ENCODE peak calls at places on chromosome 13, in four cellular contexts. V, Z, F and J are unnamed samples.

GRCh38 chr13:51849145-51850101 is 4.4 kb upstream of the TMEM272 start:
- DNase-seq in V (no peak), Z (peak; percentile 31), F (peak; percentile 30), J (no peak)

GRCh38 chr13:82739881-82740280 is 1142.4 kb downstream of the SLITRK1 start:
- DNase-seq in V (no peak), Z (no peak), F (peak; percentile 12), J (no peak)

GRCh38 chr13:51675385-51675784 is 91.1 kb downstream of the WDFY2 start:
- DNase-seq in V (no peak), Z (no peak), F (no peak), J (no peak)

GRCh38 chr13:42786696-42787095 is 5.3 kb downstream of the FAM216B start:
- DNase-seq in V (no peak), Z (no peak), F (no peak), J (no peak)

GRCh38 chr13:113935523-113935922 is 38.4 kb downstream of the C13orf46 start:
- DNase-seq in V (peak; percentile 57), Z (no peak), F (no peak), J (no peak)

GRCh38 chr13:36096411-36097184 is 34.6 kb downstream of the DCLK1 start:
- DNase-seq in V (no peak), Z (no peak), F (no peak), J (no peak)

GRCh38 chr13:36519432-36519831 is 87.1 kb downstream of the CCNA1 start:
- DNase-seq in V (no peak), Z (no peak), F (no peak), J (no peak)

GRCh38 chr13:90270231-90270630 is 1077.3 kb upstream of the MIR17HG start:
- DNase-seq in V (no peak), Z (no peak), F (no peak), J (no peak)

GRCh38 chr13:51731759-51732158 is 72.2 kb downstream of the DHRS12 start:
- DNase-seq in V (no peak), Z (peak; percentile 4), F (peak; percentile 54), J (no peak)

GRCh38 chr13:29596064-29596418 is 553 bp upstream of the SLC7A1 start:
- DNase-seq in V (no peak), Z (no peak), F (no peak), J (no peak)

GRCh38 chr13:112444001-112444311 is 67.8 kb downstream of the SPACA7 start:
- DNase-seq in V (peak; percentile 74), Z (peak; percentile 38), F (peak; percentile 42), J (peak; percentile 75)

GRCh38 chr13:108214511-108215383 is 589 bp downstream of the LIG4 start:
- DNase-seq in V (peak; percentile 77), Z (no peak), F (no peak), J (peak; percentile 63)

GRCh38 chr13:93235258-93236015 is 8.8 kb downstream of the GPC6 start:
- DNase-seq in V (no peak), Z (no peak), F (peak; percentile 80), J (no peak)

GRCh38 chr13:48978942-48979601 is 3.4 kb downstream of the FNDC3A start:
- DNase-seq in V (no peak), Z (no peak), F (no peak), J (no peak)

GRCh38 chr13:48975101-48975925 is at the start of gene FNDC3A:
- DNase-seq in V (peak; percentile 81), Z (peak; percentile 44), F (peak; percentile 64), J (peak; percentile 46)

GRCh38 chr13:48975926-48976676 is 389 bp downstream of the FNDC3A start:
- DNase-seq in V (peak; percentile 90), Z (peak; percentile 38), F (peak; percentile 75), J (peak; percentile 85)

GRCh38 chr13:48977973-48978372 is 2.3 kb downstream of the FNDC3A start:
- DNase-seq in V (no peak), Z (no peak), F (peak; percentile 57), J (no peak)

DNA sequence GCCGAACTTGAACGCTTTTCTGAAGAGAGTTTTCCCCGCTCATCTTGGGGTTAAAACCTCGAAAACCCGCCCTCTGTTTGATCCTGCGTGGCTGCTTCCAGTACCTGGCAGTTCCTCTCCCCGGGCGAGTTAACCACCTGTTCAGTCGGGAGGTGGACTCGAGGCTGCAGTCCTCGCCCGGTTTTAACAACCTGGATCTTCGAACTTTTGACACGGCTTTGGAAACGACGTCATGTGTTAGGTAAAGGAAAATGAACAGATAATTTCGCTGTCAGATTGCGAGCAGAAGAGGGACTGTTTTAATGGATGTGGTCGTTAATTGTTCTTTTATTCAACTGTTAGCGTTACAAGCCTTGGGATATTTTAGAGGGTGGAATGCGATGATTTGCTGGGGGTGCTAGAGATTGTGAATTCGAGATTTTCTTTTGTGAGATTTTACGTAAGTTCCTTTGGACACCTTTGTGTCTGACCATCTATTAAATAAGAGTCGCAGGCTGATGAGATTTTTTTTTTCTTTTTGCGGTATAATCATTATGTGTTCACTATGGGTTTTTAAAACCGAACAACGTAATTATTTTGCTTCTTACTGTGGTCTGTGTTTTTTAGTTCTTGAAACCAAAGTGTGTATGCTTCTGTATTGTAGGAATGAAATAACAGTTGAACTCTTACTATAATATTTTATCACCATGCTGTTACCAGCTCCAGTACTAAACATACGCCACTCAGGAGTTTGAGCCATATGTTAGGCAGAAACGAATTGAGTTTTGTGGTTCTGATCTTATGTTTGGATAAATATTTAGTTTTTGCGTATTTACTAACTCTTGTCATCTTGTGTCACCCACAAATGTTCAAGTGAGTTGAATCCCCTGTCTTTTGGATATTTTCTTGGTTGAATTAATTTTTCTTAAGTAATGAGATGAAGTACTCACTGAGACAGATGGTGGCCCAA is 1.2 kb downstream of the FNDC3A start:
- DNase-seq in V (peak; percentile 80), Z (no peak), F (no peak), J (no peak)
- TF ChIP-seq POLR2A in V (no peak), Z (no peak), F (no peak), J (no peak)

DNA sequence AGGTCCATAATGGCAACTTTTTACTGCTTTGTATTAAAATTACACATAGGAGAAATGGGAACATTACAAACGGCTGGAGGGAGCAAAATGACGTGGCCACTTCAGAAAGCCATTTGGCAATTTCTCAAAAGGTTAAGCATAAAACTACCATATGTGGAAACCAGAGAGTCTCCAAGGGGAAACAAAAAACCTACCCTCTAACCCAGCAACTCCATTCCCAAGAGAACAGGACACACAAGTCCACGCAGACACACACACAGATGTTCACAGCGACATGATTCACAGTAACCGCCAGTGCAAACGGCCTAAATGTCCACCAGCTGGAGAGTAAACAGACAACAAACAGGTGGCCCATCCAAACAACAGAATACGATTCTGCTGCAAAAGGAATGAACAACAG is 37.3 kb downstream of the STK24 start:
- DNase-seq in V (no peak), Z (no peak), F (no peak), J (no peak)
- H3K4me1 ChIP-seq in V (peaks cover 92% of the 10 kb centered on the region), Z (peaks cover 20% of the 10 kb centered on the region), F (peaks cover 28% of the 10 kb centered on the region), J (peaks cover 48% of the 10 kb centered on the region)

GRCh38 chr13:25292301-25292700 is 5.0 kb upstream of the MTMR6 start:
- DNase-seq in V (no peak), Z (no peak), F (peak; percentile 47), J (no peak)

GRCh38 chr13:25288966-25289365 is 1.7 kb upstream of the MTMR6 start:
- DNase-seq in V (no peak), Z (no peak), F (no peak), J (no peak)

GRCh38 chr13:25291691-25292090 is 4.4 kb upstream of the MTMR6 start:
- DNase-seq in V (no peak), Z (no peak), F (no peak), J (no peak)

GRCh38 chr13:25286308-25286968 is 850 bp downstream of the MTMR6 start:
- DNase-seq in V (no peak), Z (no peak), F (peak; percentile 58), J (peak; percentile 53)

DNA sequence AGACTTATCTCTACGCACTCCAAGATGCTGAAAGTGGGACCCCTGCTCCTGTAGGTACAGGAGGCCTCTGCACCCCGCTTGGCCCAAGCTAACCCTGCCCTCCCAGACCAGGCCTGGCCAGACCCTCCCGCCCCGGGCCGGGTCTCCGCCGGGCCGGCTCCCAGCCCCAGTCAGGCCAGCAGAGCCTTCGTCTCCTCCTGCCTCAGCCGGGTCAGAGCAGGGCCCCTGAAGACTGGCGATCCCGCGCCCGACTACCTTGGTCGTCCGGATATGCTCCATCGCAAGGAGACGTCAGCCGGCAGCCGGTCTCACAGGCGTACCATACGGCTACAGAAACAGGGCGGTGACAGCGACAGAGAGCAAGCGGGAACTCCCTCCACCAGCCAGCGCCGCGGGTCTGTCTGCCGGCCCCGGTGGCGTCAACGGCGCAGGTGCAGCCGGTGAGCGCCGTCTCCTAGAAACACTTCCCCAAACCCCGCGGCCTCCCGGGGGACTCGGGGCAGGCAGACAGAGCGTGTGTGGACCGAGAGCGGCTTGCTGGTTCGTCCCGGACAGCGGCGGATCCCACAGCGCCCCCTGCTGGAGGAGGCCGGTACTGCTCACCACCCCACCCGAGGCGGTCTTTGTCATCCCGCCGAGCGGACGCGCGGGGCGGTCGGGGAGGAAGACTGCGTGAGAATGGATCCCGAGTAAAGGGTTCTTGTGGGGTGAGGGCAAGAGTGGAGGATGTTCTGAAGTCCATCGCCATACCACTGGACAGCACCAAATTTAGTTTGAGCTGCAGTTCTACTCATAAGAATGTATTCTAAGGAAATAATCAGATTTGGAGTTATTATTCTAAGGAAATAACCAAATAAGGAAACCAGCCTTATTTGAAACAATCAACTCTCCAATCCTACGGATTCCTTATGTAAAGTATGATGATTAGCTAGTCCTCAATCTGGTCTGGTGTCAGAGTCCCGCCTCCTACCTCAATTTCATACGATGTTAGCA is at the start of gene MTMR6:
- DNase-seq in V (peak; percentile 96), Z (peak; percentile 68), F (peak; percentile 82), J (peak; percentile 91)
- TF ChIP-seq POLR2A in V (no peak), Z (peak; percentile 40), F (peak; percentile 83), J (peak; percentile 84)

GRCh38 chr13:30715357-30715756 is 20.0 kb upstream of the ALOX5AP start:
- DNase-seq in V (no peak), Z (no peak), F (no peak), J (no peak)

GRCh38 chr13:30713133-30713532 is 22.2 kb upstream of the ALOX5AP start:
- DNase-seq in V (no peak), Z (no peak), F (no peak), J (peak; percentile 48)

GRCh38 chr13:30718661-30719520 is 16.5 kb upstream of the ALOX5AP start:
- DNase-seq in V (no peak), Z (peak; percentile 25), F (peak; percentile 95), J (no peak)

GRCh38 chr13:30714629-30715028 is 20.7 kb upstream of the ALOX5AP start:
- DNase-seq in V (no peak), Z (no peak), F (no peak), J (peak; percentile 32)

DNA sequence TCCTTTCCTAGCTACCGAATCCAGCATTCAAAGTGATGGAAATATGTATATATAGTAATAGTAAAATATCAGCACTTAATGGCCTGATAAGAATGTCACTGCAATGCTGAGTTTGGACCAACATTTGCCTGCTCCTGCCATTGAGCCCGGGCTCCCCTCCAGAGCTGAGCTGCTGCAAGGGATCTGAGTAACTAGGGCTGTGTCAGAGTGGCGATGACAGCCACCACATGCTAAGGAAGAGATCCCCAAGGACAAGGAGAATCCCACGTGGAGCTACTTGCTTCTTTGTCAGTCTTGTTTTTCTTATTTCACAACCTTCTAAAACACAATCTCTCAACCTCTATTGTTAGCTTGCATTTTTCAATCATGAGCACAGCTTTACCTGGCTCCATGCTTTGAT is 19.5 kb upstream of the ALOX5AP start:
- DNase-seq in V (no peak), Z (no peak), F (no peak), J (no peak)
- H3K4me1 ChIP-seq in V (no peaks in the 10 kb centered on the region), Z (peaks cover 28% of the 10 kb centered on the region), F (peaks cover 22% of the 10 kb centered on the region), J (no peaks in the 10 kb centered on the region)